ENCODE peak calls at places on chromosomes 12 and 14, in six cellular contexts. E is pancreas, H is fibroblast of lung, O is uterus, B is tibial artery, S is right atrium auricular region. I is an unnamed sample. For H3K4me1, the result is how much of the 10 kb centered on the place peaks cover.

GRCh38 chr14:99966436-99966835 is 98.8 kb upstream of the EVL start:
- DNase-seq in H (no peak), S (no peak), B (no peak), O (no peak), E (no peak), I (no peak)

GRCh38 chr14:76424359-76424758 is 48.4 kb downstream of the ESRRB start:
- DNase-seq in E (no peak), S (no peak), O (no peak), B (no peak), H (no peak), I (no peak)

GRCh38 chr12:100733817-100734593 is 60.6 kb upstream of the ANO4 start:
- DNase-seq in E (no peak), H (peak), S (no peak), B (no peak), O (no peak), I (no peak)

GRCh38 chr14:92990456-92991430 is 67.8 kb downstream of the CHGA start:
- DNase-seq in B (no peak), S (no peak), E (no peak), H (no peak), O (no peak), I (no peak)

GRCh38 chr12:120630139-120630895 is 10.1 kb upstream of the CABP1 start:
- DNase-seq in O (no peak), S (no peak), B (no peak), H (no peak), E (no peak), I (no peak)

GRCh38 chr12:98253207-98253606 is 262.2 kb upstream of the TMPO start:
- DNase-seq in S (no peak), O (no peak), B (no peak), E (no peak), H (no peak), I (no peak)

GRCh38 chr12:126385785-126386184 is 1320.5 kb downstream of the AACS start:
- DNase-seq in E (no peak), O (no peak), S (no peak), H (peak), B (no peak), I (no peak)

GRCh38 chr12:64457036-64457435 is 5.1 kb downstream of the TBK1 start:
- DNase-seq in H (no peak), O (no peak), S (no peak), E (no peak), B (no peak), I (no peak)

GRCh38 chr14:34035934-34036250 is 85.0 kb upstream of the EGLN3 start:
- DNase-seq in S (no peak), H (no peak), B (no peak), O (no peak), E (no peak), I (no peak)

GRCh38 chr12:59164991-59165718 is 244.9 kb upstream of the LRIG3 start:
- DNase-seq in E (no peak), S (no peak), B (no peak), O (no peak), H (peak), I (no peak)

GRCh38 chr12:53232641-53233538 is 881 bp upstream of the RARG start:
- DNase-seq in O (no peak), H (peak), B (peak), S (no peak), E (no peak), I (peak)

GRCh38 chr14:64510825-64511679 is 6.5 kb downstream of the ZBTB1 start:
- DNase-seq in E (no peak), B (peak), O (peak), H (peak), S (peak), I (no peak)

GRCh38 chr14:79596531-79596930 is 614.8 kb downstream of the DIO2 start:
- DNase-seq in O (no peak), B (no peak), E (no peak), H (peak), S (no peak), I (no peak)

GRCh38 chr14:88470542-88471440 is 84.0 kb downstream of the PTPN21 start:
- DNase-seq in E (no peak), S (no peak), O (no peak), B (no peak), H (peak), I (no peak)

DNA sequence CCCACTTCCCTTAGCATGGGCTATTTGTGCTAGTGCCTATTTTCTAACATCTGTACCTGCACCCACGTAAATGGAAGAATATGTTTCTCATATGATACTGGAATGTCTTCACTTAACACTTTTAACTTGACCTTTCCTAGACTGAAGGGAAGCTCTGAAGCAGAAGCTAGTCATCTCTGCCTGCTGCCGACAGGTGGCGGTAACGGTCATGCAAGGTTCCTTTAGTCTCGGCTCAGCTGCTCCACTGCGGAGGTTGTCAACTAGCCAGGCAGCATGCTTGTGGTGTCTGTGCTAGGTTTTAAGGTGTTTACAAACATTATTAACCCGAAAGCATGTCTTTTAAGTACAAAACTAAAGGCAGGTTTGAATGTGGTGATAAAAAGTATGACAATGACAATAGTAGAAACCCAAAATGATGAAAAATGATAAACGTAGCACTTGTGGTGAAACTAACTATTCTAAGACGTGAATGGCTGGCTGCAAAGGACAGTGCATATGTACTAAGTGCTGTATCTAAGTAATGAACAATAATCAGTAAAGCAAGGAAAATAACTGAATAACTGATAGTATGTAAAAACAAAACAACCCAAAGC is 117.2 kb downstream of the GRIN2B start:
- DNase-seq in H (peak), E (peak), S (peak), B (peak), O (peak), I (peak)
- TF ChIP-seq CTCF in H (peak), E (peak), S (peak), B (peak), O (peak), I (peak)

DNA sequence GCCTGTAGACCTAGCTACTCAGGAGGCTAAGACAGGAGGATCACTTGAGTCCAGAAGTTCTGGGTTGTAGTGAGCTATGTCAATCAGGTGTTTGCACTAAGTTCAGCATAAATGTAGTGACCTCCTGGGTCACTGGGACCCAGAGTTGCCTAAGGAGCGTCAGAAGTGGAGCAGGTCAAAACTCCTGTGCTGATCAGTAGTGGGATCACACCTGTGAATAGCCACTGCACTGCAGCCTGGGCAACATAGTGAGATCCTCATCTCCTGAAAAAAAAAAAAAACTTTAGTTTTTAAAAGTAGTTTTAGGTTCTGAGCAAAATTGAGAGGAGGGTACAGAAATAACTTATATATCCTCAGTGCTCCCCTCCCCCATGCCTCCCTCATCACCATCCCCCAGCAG is 42.2 kb downstream of the MRPL42 start:
- DNase-seq in S (no peak), O (no peak), E (no peak), H (no peak), B (no peak), I (no peak)
- H3K4me3 ChIP-seq in S (no peak), O (no peak), E (no peak), H (no peak), B (no peak), I (no peak)

DNA sequence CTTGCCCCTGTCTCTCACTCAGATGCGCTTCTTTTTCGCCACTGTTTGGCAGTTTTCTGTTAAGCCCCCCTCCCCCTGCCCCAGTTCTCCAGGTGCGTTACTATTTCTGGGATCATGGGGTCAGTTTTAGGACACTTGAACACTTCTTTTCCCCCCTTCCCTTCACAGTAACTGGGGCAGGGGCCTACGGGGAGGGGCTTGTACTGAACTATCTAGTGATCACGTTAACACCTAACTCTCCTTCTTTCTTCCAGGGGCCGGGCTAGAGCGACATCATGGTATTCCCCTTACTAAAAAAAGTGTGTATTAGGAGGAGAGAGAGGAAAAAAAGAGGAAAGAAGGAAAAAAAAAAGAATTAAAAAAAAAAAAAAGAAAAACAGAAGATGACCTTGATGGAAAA is 3.7 kb downstream of the PABPN1 start:
- DNase-seq in E (no peak), H (no peak), O (no peak), S (peak), B (no peak), I (no peak)
- H3K4me1 ChIP-seq in E (under half), H (under half), O (under half), S (under half), B (under half), I (under half)

DNA sequence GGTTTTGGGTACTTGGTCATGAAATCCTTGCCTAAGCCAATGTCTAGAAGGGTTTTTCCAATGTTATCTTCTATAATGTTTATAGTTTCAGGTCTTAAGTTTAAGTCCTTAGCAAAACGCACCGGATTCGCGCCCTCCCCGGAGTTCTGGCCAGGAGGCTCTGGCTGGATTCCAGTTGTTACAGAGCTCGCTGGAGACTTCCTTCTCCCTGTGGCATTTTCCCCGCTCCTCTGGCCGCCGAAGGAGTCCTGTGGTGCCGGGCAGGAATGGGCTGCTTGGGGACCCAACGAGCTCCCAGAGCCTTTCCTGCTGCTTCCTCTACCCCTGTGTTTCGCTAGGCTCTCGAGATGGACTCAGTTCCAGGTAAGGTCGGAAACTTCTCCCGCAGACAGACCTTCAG is 335.9 kb downstream of the AEBP2 start:
- DNase-seq in H (no peak), E (peak), S (no peak), O (no peak), B (peak), I (no peak)
- TF ChIP-seq CTCF in H (no peak), E (no peak), S (no peak), O (no peak), B (no peak), I (no peak)

DNA sequence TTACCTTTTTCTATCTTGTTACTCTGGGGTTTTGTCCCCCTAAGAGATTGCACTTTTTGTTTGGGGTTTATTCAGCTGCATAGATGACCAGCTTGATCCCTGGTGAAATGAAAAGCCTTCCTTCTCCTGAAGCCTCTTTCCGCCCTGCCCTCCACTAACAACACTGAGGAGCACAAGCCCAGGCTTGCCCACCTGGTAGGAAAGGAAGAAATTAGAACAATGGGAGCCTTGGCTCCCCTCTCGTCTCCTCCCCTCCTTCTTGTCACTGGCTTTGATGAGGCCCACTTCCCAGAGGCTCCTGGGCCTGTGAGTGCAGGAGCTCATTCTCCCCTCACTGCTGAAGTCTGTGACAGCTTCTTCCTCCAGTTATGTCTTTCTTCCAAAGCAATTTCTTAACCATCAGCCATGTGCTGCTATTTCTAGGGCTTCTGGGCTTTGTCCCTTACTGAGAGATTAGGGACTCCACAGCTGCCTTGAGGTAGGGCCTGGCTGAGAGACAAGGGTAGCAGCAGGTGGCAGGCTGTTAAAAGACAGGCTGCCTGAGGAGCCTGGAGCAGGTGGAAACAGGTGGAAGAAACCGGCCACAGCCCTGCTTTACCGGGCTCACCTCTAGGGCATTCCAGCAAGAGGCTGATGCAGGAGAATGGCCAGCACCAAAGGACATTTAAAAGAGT is 53.7 kb upstream of the SRSF5 start:
- DNase-seq in H (no peak), B (no peak), O (no peak), S (no peak), E (peak), I (no peak)
- H3K4me3 ChIP-seq in H (no peak), B (no peak), O (no peak), S (no peak), E (no peak), I (no peak)